ENCODE peak calls at places on chromosomes 5 and 9, in ten cellular contexts. P, F, Q, T, B, I, C, R, E and Z are unnamed samples. For H3K4me1, the result is how much of the 10 kb centered on the place peaks cover.

GRCh38 chr9:80074439-80074838 is 502.7 kb downstream of the TLE4 start:
- DNase-seq in C (no peak), P (peak), B (no peak), T (peak), Q (no peak), R (no peak), I (peak), F (no peak), E (no peak), Z (no peak)

GRCh38 chr9:1100945-1101344 is 50.8 kb downstream of the DMRT2 start:
- DNase-seq in E (no peak), I (peak), F (no peak), R (peak), T (peak), B (peak), P (no peak), Q (peak), C (no peak), Z (peak)

GRCh38 chr5:139443766-139444473 is 4.6 kb upstream of the DNAJC18 start:
- DNase-seq in R (no peak), C (no peak), F (no peak), I (no peak), E (no peak), Q (peak), T (no peak), B (no peak), P (no peak), Z (peak)

GRCh38 chr5:90408571-90409317 is 812 bp downstream of the CETN3 start:
- DNase-seq in Q (peak), F (no peak), I (no peak), C (no peak), R (peak), T (no peak), B (no peak), E (peak), P (no peak), Z (peak)

GRCh38 chr5:10726913-10727517 is 34.0 kb downstream of the DAP start:
- DNase-seq in I (no peak), E (no peak), R (no peak), F (no peak), B (no peak), C (no peak), P (peak), Q (no peak), T (no peak), Z (no peak)

GRCh38 chr5:153632748-153633290 is 142.3 kb downstream of the GRIA1 start:
- DNase-seq in E (no peak), B (no peak), I (no peak), P (no peak), R (no peak), C (no peak), T (no peak), F (no peak), Q (no peak), Z (no peak)

GRCh38 chr5:40428815-40429214 is 250.9 kb upstream of the PTGER4 start:
- DNase-seq in Q (no peak), F (no peak), T (no peak), I (no peak), P (no peak), C (no peak), E (no peak), R (no peak), B (no peak), Z (no peak)

GRCh38 chr5:138753794-138754698 is 821 bp downstream of the CTNNA1 start:
- DNase-seq in F (peak), E (peak), B (peak), R (peak), I (peak), T (peak), Q (no peak), C (no peak), P (peak), Z (peak)

GRCh38 chr5:149775785-149776184 is 45.7 kb downstream of the PPARGC1B start:
- DNase-seq in F (no peak), B (no peak), I (no peak), C (peak), P (no peak), Q (peak), E (peak), T (no peak), R (peak), Z (peak)

GRCh38 chr5:53052499-53052898 is 57.1 kb downstream of the MOCS2 start:
- DNase-seq in C (no peak), B (no peak), T (no peak), P (no peak), Q (no peak), I (no peak), F (no peak), R (no peak), E (no peak), Z (no peak)

GRCh38 chr5:74019923-74020322 is 393.9 kb downstream of the ARHGEF28 start:
- DNase-seq in E (no peak), B (no peak), C (no peak), I (no peak), R (no peak), P (no peak), Q (no peak), T (no peak), F (no peak), Z (no peak)

GRCh38 chr5:77076961-77077820 is 9.9 kb downstream of the ZBED3 start:
- DNase-seq in I (peak), E (peak), R (no peak), B (peak), F (peak), P (no peak), Q (peak), C (peak), T (peak), Z (no peak)

GRCh38 chr9:76962732-76963131 is 56.7 kb upstream of the FOXB2 start:
- DNase-seq in F (no peak), B (no peak), I (no peak), E (no peak), C (no peak), T (no peak), Q (no peak), R (no peak), P (no peak), Z (peak)

GRCh38 chr9:87597710-87598200 is 100.1 kb downstream of the DAPK1 start:
- DNase-seq in I (no peak), Q (no peak), F (no peak), C (no peak), E (no peak), T (no peak), P (no peak), B (no peak), R (no peak), Z (no peak)

GRCh38 chr9:87594662-87595061 is 97.0 kb downstream of the DAPK1 start:
- DNase-seq in I (peak), E (no peak), P (no peak), Q (no peak), B (no peak), F (no peak), C (no peak), R (no peak), T (no peak), Z (no peak)

GRCh38 chr9:87596862-87597261 is 99.2 kb downstream of the DAPK1 start:
- DNase-seq in E (no peak), R (no peak), B (peak), I (peak), F (no peak), Q (no peak), P (no peak), C (no peak), T (peak), Z (peak)

GRCh38 chr9:87594218-87594617 is 96.6 kb downstream of the DAPK1 start:
- DNase-seq in C (no peak), Q (no peak), E (no peak), R (no peak), T (no peak), P (no peak), F (no peak), B (no peak), I (no peak), Z (no peak)

DNA sequence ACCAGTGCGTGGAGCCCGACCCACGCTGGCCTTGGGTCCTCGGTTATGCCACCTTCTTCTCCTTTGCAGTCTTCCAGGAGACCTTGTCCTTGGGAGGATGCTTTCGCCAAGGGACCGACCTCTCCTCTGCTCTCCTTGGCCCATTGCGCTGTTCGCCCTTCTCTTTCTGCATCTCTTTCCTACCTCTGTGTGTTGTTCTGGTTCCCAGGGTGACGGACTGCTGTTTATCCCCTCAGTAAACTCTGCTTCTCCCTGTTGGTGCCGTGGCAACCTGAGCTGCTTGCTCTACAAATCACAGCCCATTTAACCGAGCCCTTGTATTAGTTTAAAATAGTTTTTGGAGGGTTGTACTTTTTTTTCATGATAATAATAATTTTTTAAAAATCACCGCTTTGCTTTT is 97.9 kb downstream of the DAPK1 start:
- DNase-seq in Q (no peak), I (peak), C (no peak), P (no peak), T (no peak), B (no peak), R (no peak), F (no peak), E (peak), Z (no peak)
- H3K4me1 ChIP-seq in Q (under half), I (half or more), C (under half), P (under half), T (under half), B (under half), R (under half), F (under half), E (half or more), Z (under half)

GRCh38 chr5:177435847-177436536 is 9.5 kb downstream of the GRK6 start:
- DNase-seq in F (no peak), P (no peak), R (no peak), I (no peak), B (no peak), Q (no peak), C (no peak), T (no peak), E (no peak), Z (no peak)

GRCh38 chr5:177432905-177433657 is 6.6 kb downstream of the GRK6 start:
- DNase-seq in B (no peak), I (no peak), E (no peak), F (peak), C (no peak), T (no peak), P (no peak), Q (no peak), R (no peak), Z (no peak)

GRCh38 chr5:177433658-177434217 is 7.3 kb downstream of the GRK6 start:
- DNase-seq in T (no peak), E (no peak), I (no peak), B (no peak), Q (no peak), F (peak), R (no peak), C (no peak), P (no peak), Z (no peak)

GRCh38 chr5:177434942-177435738 is 8.7 kb downstream of the GRK6 start:
- DNase-seq in B (no peak), C (no peak), T (no peak), F (peak), I (no peak), R (peak), P (no peak), E (no peak), Q (no peak), Z (no peak)

GRCh38 chr5:177434437-177434836 is 8.0 kb downstream of the GRK6 start:
- DNase-seq in C (no peak), Q (no peak), I (no peak), R (no peak), B (no peak), T (no peak), E (no peak), P (no peak), F (no peak), Z (no peak)
- H3K27ac ChIP-seq in C (no peak), Q (no peak), I (no peak), R (no peak), B (no peak), T (no peak), E (no peak), P (no peak), F (peak), Z (no peak)

GRCh38 chr5:58455966-58456365 is 3.9 kb downstream of the PLK2 start:
- DNase-seq in E (no peak), B (no peak), P (no peak), I (no peak), T (no peak), F (no peak), Q (no peak), R (no peak), C (no peak), Z (no peak)
- H3K4me3 ChIP-seq in E (peak), B (no peak), P (peak), I (no peak), T (peak), F (peak), Q (no peak), R (no peak), C (no peak), Z (no peak)

GRCh38 chr9:100064872-100065581 is 33.8 kb downstream of the ERP44 start:
- DNase-seq in P (no peak), E (no peak), F (no peak), C (no peak), B (no peak), T (no peak), R (no peak), Q (no peak), I (no peak), Z (no peak)
- H3K4me1 ChIP-seq in P (under half), E (under half), F (under half), C (under half), B (under half), T (under half), R (under half), Q (under half), I (under half), Z (under half)